ENCODE peak calls at places on chromosomes 16 and 17, in six cellular contexts. U is activated T-cell treated with anti-CD3 and anti-CD28 coated beads for 1 hour, J is neural crest cell, F is nucleus accumbens, B is AG08395, E is AG10803. T is an unnamed sample.

GRCh38 chr16:65524997-65525396 is 403.1 kb upstream of the CDH11 start:
- DNase-seq in E (peak), F (no peak), B (no peak), J (no peak), U (no peak), T (no peak)

GRCh38 chr17:74773871-74774286 is 2.3 kb downstream of the NAT9 start:
- DNase-seq in J (no peak), F (no peak), B (peak), E (peak), U (no peak), T (no peak)

GRCh38 chr17:17776889-17777288 is 59.9 kb downstream of the SREBF1 start:
- DNase-seq in U (no peak), B (no peak), E (no peak), J (no peak), F (no peak), T (no peak)

GRCh38 chr17:2175294-2175628 is 120.4 kb downstream of the HIC1 start:
- DNase-seq in J (no peak), F (no peak), U (no peak), B (peak), E (peak), T (no peak)

GRCh38 chr17:49528966-49529365 is 33.9 kb downstream of the NGFR start:
- DNase-seq in B (no peak), F (no peak), E (no peak), U (no peak), J (no peak), T (no peak)

GRCh38 chr16:278863-279366 is 1.5 kb upstream of the ARHGDIG start:
- DNase-seq in E (no peak), B (no peak), U (no peak), J (no peak), F (no peak), T (no peak)

GRCh38 chr17:48545022-48545376 is at the start of gene HOXB2:
- DNase-seq in B (no peak), U (no peak), F (no peak), J (no peak), E (peak), T (no peak)

GRCh38 chr17:17208013-17208412 is 1.9 kb upstream of the PLD6 start:
- DNase-seq in E (no peak), J (no peak), B (no peak), F (no peak), U (no peak), T (no peak)

GRCh38 chr17:67995568-67996191 is 589 bp downstream of the C17orf58 start:
- DNase-seq in J (no peak), U (no peak), E (no peak), B (peak), F (peak), T (peak)

GRCh38 chr17:2547176-2547575 is 35.5 kb upstream of the METTL16 start:
- DNase-seq in F (no peak), B (peak), J (no peak), E (peak), U (no peak), T (no peak)

GRCh38 chr17:78748730-78749317 is 33.2 kb downstream of the CYTH1 start:
- DNase-seq in F (no peak), B (peak), J (no peak), U (peak), E (peak), T (no peak)

GRCh38 chr17:66381701-66382362 is 79.4 kb downstream of the PRKCA start:
- DNase-seq in U (no peak), E (no peak), F (no peak), B (no peak), J (no peak), T (no peak)

GRCh38 chr17:4947411-4948165 is 742 bp downstream of the PFN1 start:
- DNase-seq in J (peak), F (peak), U (peak), E (peak), B (peak), T (peak)

GRCh38 chr16:69823831-69824563 is 61.9 kb downstream of the WWP2 start:
- DNase-seq in B (no peak), E (no peak), F (no peak), J (no peak), U (no peak), T (no peak)

T was measured in head of caudate nucleus.